ENCODE peak calls at places on chromosome 4, in nine cellular contexts. Q is ACHN; H is neural crest cell; B is hepatic stellate cell; F is mucosa of gallbladder; I is T-helper 17 cell; A is stimulated activated CD4-positive, alpha-beta T cell treated with anti-CD3 and anti-CD28 coated beads, TNF-alpha, amount 100 ng/mL, for 1 hour; M is iris pigment epithelial cell; G is astrocyte of the cerebellum. D is an unnamed sample.

GRCh38 chr4:147833254-147833653 is 101.4 kb downstream of the ARHGAP10 start:
- DNase-seq in Q (peak; percentile 14), G (no peak), B (no peak), A (no peak), H (no peak), F (no peak), I (no peak), M (peak; percentile 74), D (no peak)

GRCh38 chr4:95188701-95189401 is 359.9 kb downstream of the UNC5C start:
- DNase-seq in Q (no peak), B (no peak), M (no peak), A (no peak), G (no peak), I (no peak), F (no peak), H (no peak), D (no peak)

GRCh38 chr4:2650276-2650675 is 105.9 kb downstream of the TNIP2 start:
- DNase-seq in H (no peak), Q (no peak), A (no peak), F (no peak), B (no peak), G (no peak), I (no peak), M (no peak), D (no peak)

GRCh38 chr4:52550186-52550585 is 108.9 kb downstream of the USP46 start:
- DNase-seq in I (no peak), G (no peak), B (no peak), F (no peak), Q (no peak), A (no peak), H (no peak), M (peak; percentile 53), D (peak; percentile 76)

GRCh38 chr4:162274354-162274753 is 110.6 kb upstream of the FSTL5 start:
- DNase-seq in A (no peak), I (no peak), G (no peak), Q (no peak), F (peak; percentile 23), M (no peak), B (no peak), H (no peak), D (no peak)

GRCh38 chr4:82044141-82044993 is 329.4 kb downstream of the HNRNPD start:
- DNase-seq in Q (peak; percentile 45), I (no peak), G (no peak), H (peak; percentile 64), A (no peak), B (peak; percentile 4), M (peak; percentile 43), F (peak; percentile 67), D (peak; percentile 18)

GRCh38 chr4:39840027-39840426 is 137.7 kb downstream of the PDS5A start:
- DNase-seq in G (no peak), B (no peak), H (no peak), M (no peak), Q (no peak), A (no peak), I (no peak), F (no peak), D (no peak)

GRCh38 chr4:125368684-125369083 is 53.9 kb downstream of the FAT4 start:
- DNase-seq in M (peak; percentile 89), B (peak; percentile 15), F (no peak), I (no peak), G (peak; percentile 83), A (no peak), Q (peak; percentile 46), H (no peak), D (peak; percentile 50)

GRCh38 chr4:36665985-36666384 is 384.6 kb downstream of the DTHD1 start:
- DNase-seq in Q (no peak), G (no peak), F (no peak), H (no peak), A (no peak), I (no peak), B (no peak), M (no peak), D (no peak)

GRCh38 chr4:152815078-152815477 is 35.3 kb downstream of the ARFIP1 start:
- DNase-seq in I (no peak), B (no peak), Q (no peak), M (peak; percentile 85), G (no peak), H (no peak), A (no peak), F (no peak), D (no peak)

GRCh38 chr4:176635372-176636261 is 157.1 kb downstream of the VEGFC start:
- DNase-seq in F (no peak), I (no peak), M (peak; percentile 95), B (peak; percentile 45), A (no peak), G (peak; percentile 23), Q (peak; percentile 23), H (no peak), D (peak; percentile 50)

GRCh38 chr4:108114503-108114902 is 54.2 kb downstream of the LEF1 start:
- DNase-seq in I (no peak), A (no peak), F (no peak), M (peak; percentile 7), G (no peak), Q (no peak), B (no peak), H (no peak), D (no peak)

GRCh38 chr4:74320559-74321118 is 12.4 kb downstream of the EPGN start:
- DNase-seq in A (no peak), H (no peak), G (peak; percentile 48), Q (peak; percentile 75), F (peak; percentile 57), M (peak; percentile 64), B (peak; percentile 23), I (no peak), D (peak; percentile 17)

GRCh38 chr4:153269223-153269990 is 65.2 kb downstream of the TRIM2 start:
- DNase-seq in B (no peak), H (no peak), I (no peak), G (no peak), A (no peak), M (no peak), Q (no peak), F (no peak), D (no peak)

GRCh38 chr4:114287079-114287696 is 307.7 kb upstream of the ARSJ start:
- DNase-seq in F (peak; percentile 70), B (no peak), A (no peak), M (no peak), H (no peak), G (no peak), Q (no peak), I (no peak), D (no peak)

GRCh38 chr4:112956458-112956857 is 93.0 kb upstream of the ANK2 start:
- DNase-seq in A (no peak), B (no peak), F (no peak), Q (no peak), M (no peak), H (no peak), G (no peak), I (no peak), D (no peak)

GRCh38 chr4:182862921-182863320 is 54.3 kb downstream of the DCTD start:
- DNase-seq in I (no peak), G (no peak), B (no peak), A (no peak), F (peak; percentile 88), H (no peak), Q (no peak), M (no peak), D (peak; percentile 9)

GRCh38 chr4:4857809-4858508 is 1.5 kb upstream of the MSX1 start:
- DNase-seq in A (no peak), F (no peak), H (no peak), I (no peak), B (no peak), G (no peak), Q (no peak), M (no peak), D (no peak)

GRCh38 chr4:8556341-8557150 is 23.6 kb upstream of the GPR78 start:
- DNase-seq in Q (no peak), I (no peak), A (no peak), M (peak; percentile 41), B (no peak), G (no peak), H (no peak), F (no peak), D (no peak)

GRCh38 chr4:158673633-158674032 is 1.5 kb downstream of the ETFDH start:
- DNase-seq in B (no peak), F (no peak), M (no peak), A (no peak), G (no peak), H (no peak), Q (no peak), I (no peak), D (no peak)

GRCh38 chr4:106690487-106690886 is 321.9 kb upstream of the GIMD1 start:
- DNase-seq in M (peak; percentile 89), I (no peak), G (no peak), H (no peak), F (no peak), Q (no peak), B (peak; percentile 31), A (no peak), D (no peak)

GRCh38 chr4:110309686-110310085 is 111.3 kb upstream of the ELOVL6 start:
- DNase-seq in G (peak; percentile 84), Q (no peak), A (no peak), M (peak; percentile 24), B (no peak), F (no peak), I (no peak), H (no peak), D (no peak)

GRCh38 chr4:156422576-156422975 is 468.9 kb upstream of the CTSO start:
- DNase-seq in B (no peak), F (no peak), G (no peak), I (no peak), Q (no peak), H (no peak), A (no peak), M (peak; percentile 20), D (no peak)

GRCh38 chr4:186170966-186171365 is 20.4 kb upstream of the CYP4V2 start:
- DNase-seq in B (no peak), F (no peak), G (no peak), M (no peak), I (no peak), H (no peak), A (no peak), Q (no peak), D (no peak)

GRCh38 chr4:92232566-92232965 is 71.2 kb upstream of the GRID2 start:
- DNase-seq in B (no peak), A (no peak), F (no peak), I (no peak), M (peak; percentile 23), Q (no peak), H (no peak), G (no peak), D (no peak)

GRCh38 chr4:89294583-89295244 is 12.9 kb downstream of the GPRIN3 start:
- DNase-seq in M (no peak), Q (no peak), B (no peak), G (no peak), F (no peak), A (no peak), H (no peak), I (no peak), D (no peak)

GRCh38 chr4:17120761-17121160 is 222.3 kb upstream of the LDB2 start:
- DNase-seq in G (no peak), A (no peak), B (no peak), I (no peak), M (no peak), F (no peak), Q (no peak), H (no peak), D (no peak)

D was measured in retinal pigment epithelial cell.